ENCODE peak calls at places on chromosomes 11 and 22, in seven cellular contexts. E is omental fat pad, D is brain microvascular endothelial cell, H is NB4, I is heart left ventricle, A is lung, J is AG10803. K is an unnamed sample.

GRCh38 chr11:79963886-79964660 is 523.2 kb upstream of the TENM4 start:
- DNase-seq in I (no peak), E (no peak), A (no peak), D (no peak), J (no peak), H (no peak), K (no peak)

GRCh38 chr11:64094463-64095223 is 58.9 kb downstream of the FLRT1 start:
- DNase-seq in D (peak; percentile 74), E (no peak), A (no peak), H (peak; percentile 95), I (no peak), J (peak; percentile 57), K (no peak)

GRCh38 chr11:75170463-75171201 is 19.7 kb downstream of the SLCO2B1 start:
- DNase-seq in H (no peak), D (no peak), E (no peak), I (no peak), A (no peak), J (no peak), K (no peak)

GRCh38 chr22:42313804-42314581 is 43.5 kb upstream of the TCF20 start:
- DNase-seq in A (no peak), I (no peak), J (no peak), D (peak; percentile 4), H (peak; percentile 76), E (no peak), K (no peak)

GRCh38 chr11:3127706-3128355 is 37.3 kb downstream of the OSBPL5 start:
- DNase-seq in I (peak; percentile 39), D (no peak), E (no peak), J (no peak), H (no peak), A (no peak), K (no peak)

GRCh38 chr11:76574406-76574805 is 96.1 kb downstream of the LRRC32 start:
- DNase-seq in A (no peak), H (no peak), I (no peak), J (peak; percentile 61), E (no peak), D (peak; percentile 67), K (no peak)

GRCh38 chr11:19512621-19513020 is 200.0 kb upstream of the NAV2 start:
- DNase-seq in A (no peak), E (no peak), I (no peak), J (no peak), D (no peak), H (no peak), K (no peak)

GRCh38 chr22:29780781-29781676 is 13.9 kb downstream of the UQCR10 start:
- DNase-seq in E (no peak), H (no peak), J (peak; percentile 92), I (no peak), A (no peak), D (peak; percentile 85), K (no peak)

GRCh38 chr22:33867118-33867863 is 53.0 kb downstream of the LARGE1 start:
- DNase-seq in D (peak; percentile 18), H (peak; percentile 21), E (no peak), J (peak; percentile 47), I (no peak), A (no peak), K (no peak)

GRCh38 chr11:3359092-3359824 is 19.7 kb downstream of the ZNF195 start:
- DNase-seq in A (no peak), I (no peak), J (no peak), E (no peak), H (no peak), D (no peak), K (no peak)

GRCh38 chr11:118287006-118287405 is 17.5 kb upstream of the CD3E start:
- DNase-seq in H (no peak), I (no peak), D (no peak), A (no peak), J (peak; percentile 16), E (no peak), K (no peak)

GRCh38 chr11:122097419-122098001 is 18.5 kb downstream of the BLID start:
- DNase-seq in A (no peak), J (peak; percentile 74), I (no peak), H (no peak), E (no peak), D (no peak), K (no peak)

GRCh38 chr11:16402654-16403447 is 46.5 kb upstream of the SOX6 start:
- DNase-seq in D (no peak), H (no peak), E (no peak), J (no peak), I (no peak), A (no peak), K (no peak)

GRCh38 chr11:109086931-109087330 is 335.1 kb upstream of the C11orf87 start:
- DNase-seq in D (no peak), J (no peak), I (no peak), E (no peak), A (no peak), H (no peak), K (no peak)

GRCh38 chr11:76723548-76723947 is 53.0 kb upstream of the LRRC32 start:
- DNase-seq in I (no peak), D (no peak), J (no peak), H (no peak), E (no peak), A (no peak), K (no peak)

GRCh38 chr11:73453562-73453961 is 77.4 kb downstream of the RELT start:
- DNase-seq in E (no peak), J (peak; percentile 62), D (no peak), H (peak; percentile 23), A (no peak), I (no peak), K (no peak)

GRCh38 chr22:17917490-17917983 is 106.8 kb downstream of the MICAL3 start:
- DNase-seq in H (no peak), I (no peak), J (no peak), E (no peak), D (no peak), A (no peak), K (no peak)

GRCh38 chr11:64118871-64119495 is 46.9 kb downstream of the MACROD1 start:
- DNase-seq in J (no peak), D (no peak), E (no peak), H (no peak), A (no peak), I (no peak), K (no peak)

GRCh38 chr22:41664490-41664889 is 24.2 kb downstream of the SNU13 start:
- DNase-seq in A (no peak), E (no peak), I (no peak), D (no peak), H (no peak), J (no peak), K (no peak)

GRCh38 chr22:18110194-18110943 is at the start of gene TUBA8:
- DNase-seq in A (no peak), I (peak; percentile 77), J (peak; percentile 19), H (peak; percentile 77), D (peak; percentile 14), E (no peak), K (no peak)

GRCh38 chr11:46315783-46316563 is 31.3 kb upstream of the DGKZ start:
- DNase-seq in I (peak; percentile 75), A (no peak), D (no peak), E (no peak), J (no peak), H (no peak), K (no peak)

GRCh38 chr11:115806056-115806455 is 301.8 kb upstream of the CADM1 start:
- DNase-seq in I (no peak), E (no peak), H (no peak), D (no peak), A (no peak), J (no peak), K (no peak)

GRCh38 chr11:12914401-12914912 is 94.7 kb upstream of the RASSF10 start:
- DNase-seq in E (no peak), D (no peak), H (peak; percentile 28), A (no peak), I (peak; percentile 82), J (peak; percentile 90), K (no peak)

GRCh38 chr22:33521879-33522665 is 398.2 kb downstream of the LARGE1 start:
- DNase-seq in J (no peak), E (no peak), D (no peak), H (no peak), I (no peak), A (no peak), K (no peak)

GRCh38 chr11:131302831-131303230 is 67.6 kb upstream of the NTM start:
- DNase-seq in D (no peak), J (peak; percentile 72), E (no peak), A (no peak), H (no peak), I (no peak), K (no peak)

GRCh38 chr11:134644489-134645456 is 232.7 kb upstream of the B3GAT1 start:
- DNase-seq in E (no peak), I (no peak), H (no peak), A (no peak), D (no peak), J (no peak), K (peak; percentile 1)

GRCh38 chr11:61362542-61362875 is 335 bp downstream of the TMEM138 start:
- DNase-seq in D (peak; percentile 53), E (no peak), J (peak; percentile 49), H (peak; percentile 77), I (no peak), A (no peak), K (no peak)

GRCh38 chr11:75352417-75353206 is 1.2 kb upstream of the ARRB1 start:
- DNase-seq in J (no peak), H (no peak), D (no peak), A (peak; percentile 69), I (peak; percentile 85), E (no peak), K (peak; percentile 43)

GRCh38 chr11:110305169-110306018 is 9.0 kb upstream of the RDX start:
- DNase-seq in D (no peak), J (peak; percentile 18), I (no peak), A (no peak), H (no peak), E (no peak), K (no peak)

GRCh38 chr11:94196363-94196762 is 67.7 kb downstream of the PANX1 start:
- DNase-seq in I (no peak), E (no peak), D (no peak), A (no peak), H (no peak), J (peak; percentile 62), K (no peak)
- TF ChIP-seq CTCF in I (no peak), E (no peak), D (no peak), A (no peak), H (no peak), J (no peak), K (no peak)

GRCh38 chr11:898160-898517 is 12.5 kb downstream of the CHID1 start:
- DNase-seq in D (no peak), J (no peak), H (peak; percentile 45), I (no peak), E (no peak), A (no peak), K (no peak)
- TF ChIP-seq CTCF in D (peak; percentile 62), J (peak; percentile 22), H (peak; percentile 35), I (no peak), E (no peak), A (no peak), K (no peak)

GRCh38 chr11:103110406-103110805 is 1.2 kb downstream of the DYNC2H1 start:
- DNase-seq in D (peak; percentile 59), I (no peak), H (no peak), A (no peak), J (peak; percentile 63), E (no peak), K (no peak)
- TF ChIP-seq CTCF in D (peak; percentile 45), I (no peak), H (no peak), A (no peak), J (peak; percentile 60), E (no peak), K (no peak)

DNA sequence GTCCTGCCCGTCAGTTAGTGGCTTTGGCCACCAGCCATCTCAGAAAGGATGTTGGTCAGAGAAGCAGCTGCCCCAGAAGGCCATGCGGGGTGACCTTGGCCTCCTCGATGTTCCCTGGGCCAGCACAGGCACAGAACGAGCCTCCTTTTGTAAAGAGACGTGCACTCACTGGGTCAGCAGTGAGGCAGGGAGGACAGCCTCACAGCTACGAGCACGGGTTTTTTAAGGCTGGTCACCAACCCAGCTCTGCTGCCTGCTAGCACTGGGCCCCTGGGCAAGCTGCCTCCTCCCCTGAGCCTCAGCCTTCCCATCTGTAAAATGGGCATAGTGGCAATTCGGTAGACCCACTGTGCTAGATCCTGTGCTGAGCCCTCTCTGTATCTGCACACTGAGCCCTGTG is 10.8 kb downstream of the IGLL1 start:
- DNase-seq in E (no peak), H (no peak), A (no peak), J (no peak), D (no peak), I (no peak), K (no peak)
- TF ChIP-seq CTCF in E (no peak), H (no peak), A (no peak), J (no peak), D (no peak), I (no peak), K (no peak)

K was measured in natural killer cell.